ENCODE peak calls at places on chromosomes 4 and X, in five cellular contexts. O is SK-N-SH, C is K562, Z is H1, Y is HepG2. V is an unnamed sample.
A peak's percentile ranks its signal among the peaks of the same experiment; 100 is the strongest.

GRCh38 chr4:28287837-28288236 is 1427.2 kb downstream of the STIM2 start:
- DNase-seq in O (no peak), Y (no peak), Z (no peak), C (no peak), V (no peak)

GRCh38 chr4:81913427-81913878 is 441.7 kb upstream of the RASGEF1B start:
- DNase-seq in Z (peak; percentile 54), Y (peak; percentile 48), C (peak; percentile 78), O (peak; percentile 46), V (peak; percentile 49)

GRCh38 chr4:101972791-101973190 is 182.3 kb downstream of the BANK1 start:
- DNase-seq in Y (no peak), Z (no peak), C (no peak), O (no peak), V (no peak)

GRCh38 chrX:150587585-150588503 is 19.4 kb downstream of the MTM1 start:
- DNase-seq in O (peak; percentile 33), C (peak; percentile 36), Y (no peak), Z (no peak), V (no peak)

GRCh38 chrX:35728481-35728880 is 69.7 kb upstream of the MAGEB16 start:
- DNase-seq in Y (no peak), Z (peak; percentile 44), O (no peak), C (no peak), V (no peak)

GRCh38 chr4:55876387-55876786 is 22.9 kb downstream of the EXOC1 start:
- DNase-seq in Z (no peak), O (no peak), Y (no peak), C (no peak), V (no peak)

GRCh38 chr4:22235798-22236197 is 280.1 kb downstream of the ADGRA3 start:
- DNase-seq in Z (no peak), C (no peak), Y (no peak), O (no peak), V (no peak)

GRCh38 chrX:46386511-46386910 is 158.7 kb downstream of the ZNF674 start:
- DNase-seq in Z (no peak), C (no peak), Y (no peak), O (no peak), V (no peak)

GRCh38 chr4:24970635-24971034 is 57.8 kb upstream of the CCDC149 start:
- DNase-seq in Y (no peak), Z (no peak), O (no peak), C (no peak), V (no peak)

GRCh38 chrX:70030242-70030823 is 19.4 kb downstream of the AWAT2 start:
- DNase-seq in O (peak; percentile 52), C (peak; percentile 60), Y (peak; percentile 7), Z (no peak), V (peak; percentile 22)

GRCh38 chr4:9999956-10000551 is 21.2 kb downstream of the SLC2A9 start:
- DNase-seq in Z (no peak), C (no peak), O (no peak), Y (no peak), V (no peak)

GRCh38 chr4:188959424-188959823 is 820.2 kb downstream of the TRIML1 start:
- DNase-seq in O (no peak), C (no peak), Z (no peak), Y (no peak), V (no peak)

GRCh38 chr4:93066746-93067145 is 761.8 kb upstream of the ATOH1 start:
- DNase-seq in C (no peak), Z (no peak), Y (no peak), O (no peak), V (no peak)

GRCh38 chrX:38692961-38693360 is 108.3 kb upstream of the MID1IP1 start:
- DNase-seq in Y (no peak), C (no peak), O (no peak), Z (no peak), V (no peak)

GRCh38 chr4:84502955-84503373 is 3.9 kb upstream of the NKX6-1 start:
- DNase-seq in O (no peak), C (no peak), Y (no peak), Z (no peak), V (no peak)

GRCh38 chr4:44927361-44928061 is 201.2 kb upstream of the GNPDA2 start:
- DNase-seq in Y (peak; percentile 23), C (peak; percentile 14), O (peak; percentile 0), Z (no peak), V (peak; percentile 2)

GRCh38 chr4:143372093-143372915 is 35.6 kb downstream of the GAB1 start:
- DNase-seq in C (no peak), O (no peak), Z (no peak), Y (no peak), V (no peak)

GRCh38 chr4:26346203-26346620 is 25.4 kb downstream of the RBPJ start:
- DNase-seq in C (peak; percentile 35), Z (no peak), O (no peak), Y (no peak), V (no peak)

GRCh38 chrX:66579219-66579618 is 59.7 kb downstream of the EDA2R start:
- DNase-seq in Y (no peak), O (no peak), C (no peak), Z (no peak), V (no peak)

GRCh38 chr4:80036949-80037348 is 36.1 kb downstream of the ANTXR2 start:
- DNase-seq in Y (no peak), Z (no peak), O (no peak), C (no peak), V (no peak)
- TF ChIP-seq SIN3A in Y (no peak), Z (no peak), O (peak; percentile 54), C (no peak), V (no peak)

DNA sequence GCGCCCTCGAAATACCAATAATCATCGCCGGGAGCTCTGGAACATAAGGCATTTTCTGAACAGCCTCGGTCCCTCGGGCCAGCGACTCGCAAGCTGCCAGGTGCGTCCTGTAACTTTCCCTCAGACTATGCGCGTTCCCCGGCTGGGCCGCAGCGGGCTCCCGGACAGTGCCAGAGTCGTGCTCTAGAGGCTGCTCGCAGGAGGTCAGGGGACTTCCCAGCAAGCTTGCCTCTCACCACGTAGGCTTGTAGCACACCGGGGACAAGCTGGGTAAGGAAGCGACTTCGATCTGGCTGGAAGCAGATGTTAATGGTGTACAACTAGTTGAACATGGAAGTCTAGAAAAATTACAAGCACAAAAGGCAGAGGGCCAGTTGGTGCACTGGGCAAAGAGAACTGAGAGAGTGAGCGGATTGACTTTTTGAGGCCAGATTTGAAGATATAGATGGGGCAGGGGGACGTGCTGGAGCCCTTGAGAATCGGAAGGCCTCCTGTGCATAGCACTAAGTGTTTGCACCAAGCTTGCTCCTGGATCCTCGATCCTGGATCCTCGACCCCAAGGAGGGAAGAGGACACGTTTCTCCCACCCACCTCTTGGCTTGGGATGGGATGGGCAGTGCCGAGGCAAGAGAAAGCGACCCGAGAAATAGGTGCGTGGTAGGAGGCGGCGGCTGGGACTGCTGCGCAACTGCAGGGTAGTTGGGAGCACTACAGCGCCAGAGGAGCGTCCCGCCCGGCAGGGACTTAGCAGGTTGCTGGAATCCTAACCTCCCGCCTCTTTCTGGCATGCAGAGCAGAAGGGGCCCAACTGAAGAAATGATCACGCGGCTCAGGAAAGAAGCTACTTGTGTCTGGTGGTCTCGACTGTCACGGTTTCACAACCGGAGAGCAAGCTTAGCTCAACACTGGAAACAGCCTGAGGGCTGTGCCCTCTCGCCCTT is 19.9 kb upstream of the ZIC3 start:
- DNase-seq in Y (no peak), Z (no peak), O (no peak), C (no peak), V (no peak)
- H3K9ac ChIP-seq in Y (no peak overlapping the region), Z (no peak overlapping the region), O (no peak overlapping the region), C (no peak overlapping the region), V (no peak overlapping the region)

GRCh38 chr4:6889101-6889735 is 20.4 kb upstream of the TBC1D14 start:
- DNase-seq in Y (no peak), C (no peak), Z (no peak), O (no peak), V (no peak)
- H3K4me1 ChIP-seq in Y (peaks cover 30% of the 10 kb centered on the region), C (peaks cover 31% of the 10 kb centered on the region), Z (no peaks in the 10 kb centered on the region), O (no peaks in the 10 kb centered on the region), V (no peaks in the 10 kb centered on the region)

DNA sequence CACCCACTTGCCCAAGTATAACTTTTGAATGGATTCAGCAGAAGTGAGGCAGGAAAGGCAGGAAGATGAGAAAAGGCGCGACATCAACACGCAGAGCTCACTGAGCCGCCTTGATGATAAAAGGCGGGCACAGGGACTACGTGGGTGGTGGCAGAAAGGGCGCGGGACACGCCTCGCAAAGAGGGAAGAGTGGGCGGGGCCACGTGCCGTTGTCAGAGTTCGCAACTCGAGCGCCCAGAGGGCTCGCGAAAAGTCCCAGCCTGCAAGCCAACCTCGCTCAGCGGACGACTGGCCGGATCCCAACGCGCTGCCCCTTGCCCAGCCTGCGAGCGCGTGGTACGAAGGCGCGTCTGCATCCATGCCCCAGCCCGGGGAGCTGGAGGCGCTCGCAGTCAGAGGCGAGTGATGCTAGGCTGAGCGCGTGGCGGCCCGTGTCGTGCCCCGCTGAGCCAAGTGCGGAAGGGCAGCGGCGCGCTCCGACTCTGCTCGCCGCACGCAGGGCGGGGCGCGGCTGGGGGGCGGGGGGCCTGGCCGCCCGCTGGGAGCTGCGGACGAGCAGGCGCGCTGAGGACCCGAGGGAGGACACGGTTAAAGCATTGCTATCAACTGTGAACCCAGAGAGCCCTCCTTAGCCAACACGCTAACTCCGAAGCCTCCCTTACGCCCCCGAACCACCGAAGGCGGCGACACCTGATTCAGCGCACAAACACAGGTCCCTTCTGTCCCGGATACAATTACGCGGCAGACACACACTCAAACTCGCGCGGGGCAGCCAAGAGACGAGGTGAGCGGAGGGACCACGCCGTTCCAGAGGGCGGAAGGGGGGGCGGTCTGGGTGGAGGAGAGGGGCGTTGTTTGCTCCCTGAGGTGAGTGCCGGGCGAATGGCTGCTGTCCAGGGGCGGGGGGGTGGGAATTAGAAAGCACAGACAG is at the start of gene UGT8:
- DNase-seq in O (peak; percentile 77), C (peak; percentile 49), Z (no peak), Y (no peak), V (peak; percentile 35)
- TF ChIP-seq SIN3A in O (no peak), C (no peak), Z (no peak), Y (no peak), V (no peak)